ENCODE peak calls at places on chromosomes 5 and 9, in seven cellular contexts. E is HuH-7.5, A is H7, X is kidney tubule cell, V is hepatocyte, I is GM04503, Q is posterior vena cava. K is an unnamed sample.

GRCh38 chr9:79196606-79197005 is 375.2 kb upstream of the TLE4 start:
- DNase-seq in E (no peak), A (no peak), X (no peak), V (no peak), I (no peak), Q (no peak), K (no peak)

GRCh38 chr5:73215525-73215890 is 42.5 kb downstream of the TMEM174 start:
- DNase-seq in E (no peak), A (no peak), X (no peak), V (no peak), I (no peak), Q (no peak), K (no peak)

GRCh38 chr9:136275655-136276429 is 28.1 kb downstream of the CCDC187 start:
- DNase-seq in E (no peak), A (no peak), X (peak; percentile 5), V (no peak), I (no peak), Q (no peak), K (no peak)

GRCh38 chr5:65663804-65664521 is 39.1 kb downstream of the SHLD3 start:
- DNase-seq in E (no peak), A (peak; percentile 18), X (peak; percentile 17), V (peak; percentile 9), I (no peak), Q (no peak), K (peak; percentile 29)

GRCh38 chr9:134282138-134282650 is 44.1 kb upstream of the RXRA start:
- DNase-seq in E (no peak), A (no peak), X (no peak), V (no peak), I (no peak), Q (no peak), K (no peak)

GRCh38 chr5:135230326-135230925 is 168.6 kb downstream of the MACROH2A1 start:
- DNase-seq in E (no peak), A (no peak), X (no peak), V (peak; percentile 54), I (peak; percentile 33), Q (peak; percentile 91), K (no peak)

GRCh38 chr5:108418172-108418571 is 36.3 kb upstream of the FBXL17 start:
- DNase-seq in E (no peak), A (no peak), X (no peak), V (no peak), I (no peak), Q (no peak), K (no peak)

GRCh38 chr5:159548517-159548916 is 218.2 kb upstream of the IL12B start:
- DNase-seq in E (no peak), A (no peak), X (no peak), V (no peak), I (no peak), Q (no peak), K (no peak)

GRCh38 chr5:10745133-10745532 is 15.9 kb downstream of the DAP start:
- DNase-seq in E (no peak), A (no peak), X (peak; percentile 18), V (no peak), I (no peak), Q (no peak), K (no peak)

GRCh38 chr9:123929177-123929869 is 603 bp downstream of the DENND1A start:
- DNase-seq in E (peak; percentile 51), A (peak; percentile 73), X (peak; percentile 19), V (peak; percentile 67), I (no peak), Q (peak; percentile 81), K (peak; percentile 68)

K was measured in DMS53.